ENCODE peak calls at places on chromosomes 11 and 22, in four cellular contexts. C is fibroblast of lung, H is spleen, J is lower lobe of right lung. A is an unnamed sample.
A peak's percentile ranks its signal among the peaks of the same experiment; 100 is the strongest.

GRCh38 chr11:43687120-43687791 is 6.7 kb downstream of the HSD17B12 start:
- DNase-seq in C (peak; percentile 80), H (no peak), J (peak; percentile 51), A (no peak)

GRCh38 chr11:42974510-42974909 is 337.3 kb upstream of the API5 start:
- DNase-seq in C (no peak), H (no peak), J (no peak), A (no peak)

GRCh38 chr22:40002935-40003715 is 8.4 kb downstream of the FAM83F start:
- DNase-seq in C (no peak), H (no peak), J (no peak), A (no peak)

GRCh38 chr11:82384308-82384707 is 349.4 kb downstream of the FAM181B start:
- DNase-seq in C (no peak), H (no peak), J (no peak), A (no peak)

GRCh38 chr11:8732748-8733241 is 50.2 kb downstream of the RPL27A start:
- DNase-seq in C (peak; percentile 87), H (peak; percentile 87), J (no peak), A (peak; percentile 58)

GRCh38 chr11:106384429-106384828 is 307.0 kb downstream of the AASDHPPT start:
- DNase-seq in C (no peak), H (no peak), J (no peak), A (no peak)

GRCh38 chr11:108561535-108561991 is 32.0 kb downstream of the EXPH5 start:
- DNase-seq in C (no peak), H (no peak), J (no peak), A (no peak)

GRCh38 chr22:22168190-22168940 is 76.2 kb upstream of the VPREB1 start:
- DNase-seq in C (peak; percentile 91), H (no peak), J (no peak), A (no peak)

GRCh38 chr22:50443202-50443601 is 31.6 kb downstream of the SBF1 start:
- DNase-seq in C (no peak), H (no peak), J (no peak), A (no peak)

GRCh38 chr11:2801711-2802388 is 83.7 kb downstream of the CDKN1C start:
- DNase-seq in C (no peak), H (peak; percentile 71), J (peak; percentile 43), A (no peak)

GRCh38 chr22:25027052-25027525 is 74.6 kb downstream of the KIAA1671 start:
- DNase-seq in C (no peak), H (no peak), J (no peak), A (no peak)

GRCh38 chr11:118870396-118871343 is 13.0 kb upstream of the CXCR5 start:
- DNase-seq in C (peak; percentile 50), H (peak; percentile 83), J (no peak), A (no peak)

GRCh38 chr22:46652081-46652929 is 32.1 kb downstream of the GRAMD4 start:
- DNase-seq in C (peak; percentile 92), H (no peak), J (no peak), A (no peak)

GRCh38 chr22:20970939-20971657 is 4.0 kb downstream of the AIFM3 start:
- DNase-seq in C (no peak), H (peak; percentile 50), J (no peak), A (no peak)

GRCh38 chr22:46308283-46308988 is 11.8 kb downstream of the GTSE1 start:
- DNase-seq in C (no peak), H (peak; percentile 49), J (peak; percentile 28), A (no peak)

GRCh38 chr11:94732617-94733292 is 35.4 kb upstream of the AMOTL1 start:
- DNase-seq in C (peak; percentile 58), H (no peak), J (peak; percentile 57), A (peak; percentile 62)

GRCh38 chr11:27497284-27497866 is 9.2 kb downstream of the LIN7C start:
- DNase-seq in C (peak; percentile 45), H (no peak), J (no peak), A (no peak)

GRCh38 chr11:6259638-6260019 is at the start of gene CCKBR:
- DNase-seq in C (no peak), H (peak; percentile 80), J (peak; percentile 55), A (no peak)

GRCh38 chr11:6260207-6260726 is 629 bp downstream of the CCKBR start:
- DNase-seq in C (no peak), H (no peak), J (no peak), A (no peak)

GRCh38 chr22:30887861-30888260 is 80.7 kb downstream of the MORC2 start:
- DNase-seq in C (no peak), H (no peak), J (no peak), A (no peak)

GRCh38 chr11:32884023-32884422 is 8.6 kb upstream of the QSER1 start:
- DNase-seq in C (no peak), H (no peak), J (no peak), A (no peak)

GRCh38 chr11:83156150-83156995 is 558 bp upstream of the PCF11 start:
- DNase-seq in C (peak; percentile 100), H (peak; percentile 100), J (peak; percentile 99), A (peak; percentile 100)

GRCh38 chr11:67322049-67322448 is 18.7 kb downstream of the SSH3 start:
- DNase-seq in C (no peak), H (no peak), J (no peak), A (no peak)

GRCh38 chr11:117096140-117096972 is 1.9 kb downstream of the SIK3 start:
- DNase-seq in C (peak; percentile 24), H (no peak), J (no peak), A (peak; percentile 44)

GRCh38 chr11:74685905-74686304 is 45.3 kb downstream of the CHRDL2 start:
- DNase-seq in C (no peak), H (peak; percentile 55), J (peak; percentile 74), A (no peak)

GRCh38 chr11:118927554-118928107 is 1.9 kb upstream of the BCL9L start:
- DNase-seq in C (no peak), H (no peak), J (no peak), A (no peak)

GRCh38 chr22:27195104-27195503 is 537.7 kb downstream of the MIAT start:
- DNase-seq in C (no peak), H (no peak), J (no peak), A (no peak)

GRCh38 chr11:12403995-12404345 is 26.6 kb downstream of the PARVA start:
- DNase-seq in C (no peak), H (no peak), J (no peak), A (no peak)

GRCh38 chr11:125428486-125429173 is 67.4 kb downstream of the FEZ1 start:
- DNase-seq in C (no peak), H (no peak), J (no peak), A (no peak)

GRCh38 chr22:24035296-24035695 is 24.2 kb downstream of the CABIN1 start:
- DNase-seq in C (no peak), H (no peak), J (no peak), A (no peak)

GRCh38 chr11:812390-812789 is 2.6 kb downstream of the RPLP2 start:
- DNase-seq in C (no peak), H (no peak), J (no peak), A (no peak)

GRCh38 chr11:813440-814096 is 3.8 kb downstream of the RPLP2 start:
- DNase-seq in C (no peak), H (no peak), J (no peak), A (no peak)

GRCh38 chr11:810040-810567 is 337 bp downstream of the RPLP2 start:
- DNase-seq in C (no peak), H (no peak), J (no peak), A (no peak)

GRCh38 chr11:813037-813436 is 3.3 kb downstream of the RPLP2 start:
- DNase-seq in C (no peak), H (no peak), J (no peak), A (no peak)

GRCh38 chr11:811446-812245 is 1.9 kb downstream of the RPLP2 start:
- DNase-seq in C (no peak), H (no peak), J (no peak), A (no peak)
- TF ChIP-seq CTCF in C (no peak), H (no peak), J (no peak), A (no peak)

DNA sequence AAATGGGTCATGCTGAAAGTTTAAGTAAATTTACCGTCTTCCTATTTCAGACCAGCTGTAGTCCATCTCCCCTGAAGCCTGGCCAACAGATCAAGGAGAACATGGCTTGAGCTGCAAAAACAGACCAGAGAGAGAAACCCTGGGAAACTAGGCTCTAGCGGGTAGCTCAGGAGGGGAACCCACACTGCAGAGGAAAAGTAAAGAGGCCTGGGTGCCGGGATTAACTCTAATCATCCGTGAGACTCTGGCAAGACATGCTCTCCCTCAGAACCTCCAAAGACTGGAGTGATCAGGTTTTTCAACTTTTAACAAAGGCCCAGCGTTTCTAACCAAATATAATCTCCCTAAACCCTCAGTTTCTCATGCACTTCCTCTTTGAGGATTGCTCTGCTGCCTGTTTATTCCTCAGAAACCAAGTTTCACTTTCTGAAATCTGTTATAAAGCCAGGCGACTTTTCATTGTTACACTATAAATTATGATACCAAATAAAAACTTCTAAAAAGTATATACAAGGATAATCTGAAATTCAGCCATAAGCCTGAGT is 67.4 kb downstream of the GAB2 start:
- DNase-seq in C (peak; percentile 78), H (no peak), J (no peak), A (no peak)
- H3K4me3 ChIP-seq in C (peak overlapping the region; percentile 22), H (peak overlapping the region; percentile 4), J (peak overlapping the region; percentile 38), A (peak overlapping the region; percentile 10)

DNA sequence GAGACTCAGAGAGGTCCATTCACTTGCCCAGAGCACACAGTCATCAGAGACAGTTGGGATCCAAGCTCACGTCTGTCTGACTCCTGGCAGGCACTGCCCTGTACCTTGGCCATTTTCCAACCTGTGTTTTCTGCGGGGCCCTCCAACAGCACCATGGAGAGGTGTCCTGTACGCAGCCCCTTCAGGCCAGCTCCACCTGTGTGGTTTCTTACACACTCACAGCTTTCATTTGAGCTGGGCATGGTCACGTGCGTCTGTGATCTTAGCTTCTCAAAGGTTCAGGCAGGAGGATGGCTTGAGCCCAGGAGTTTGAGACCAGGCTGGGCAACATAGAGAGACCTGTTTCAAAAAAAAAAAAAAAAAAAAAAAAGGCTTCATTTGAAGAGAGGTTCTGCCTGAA is 24.4 kb downstream of the TOM1 start:
- DNase-seq in C (no peak), H (no peak), J (no peak), A (no peak)
- H3K36me3 ChIP-seq in C (peaks cover 21% of the 10 kb centered on the region), H (peaks cover 88% of the 10 kb centered on the region), J (peaks cover 100% of the 10 kb centered on the region), A (peaks cover 37% of the 10 kb centered on the region)

GRCh38 chr22:19855504-19856409 is 1.1 kb upstream of the GNB1L start:
- DNase-seq in C (peak; percentile 41), H (peak; percentile 85), J (peak; percentile 79), A (no peak)
- TF ChIP-seq CTCF in C (no peak), H (no peak), J (no peak), A (no peak)

GRCh38 chr11:26283852-26284421 is 48.0 kb upstream of the ANO3 start:
- DNase-seq in C (no peak), H (no peak), J (no peak), A (no peak)
- H3K4me3 ChIP-seq in C (no peak overlapping the region), H (no peak overlapping the region), J (no peak overlapping the region), A (no peak overlapping the region)

A was measured in BJ.